ENCODE peak calls at places on chromosomes 2 and 18, in eight cellular contexts. L, R, W, Z, K, P, X and F are unnamed samples.

GRCh38 chr2:232325324-232326273 is 53.0 kb upstream of the ALPP start:
- DNase-seq in L (no peak), R (peak; percentile 39), W (peak; percentile 71), Z (peak; percentile 21), K (no peak), P (peak; percentile 49), X (peak; percentile 42), F (no peak)

GRCh38 chr18:3456686-3457069 is 6.7 kb downstream of the TGIF1 start:
- DNase-seq in L (no peak), R (peak; percentile 83), W (no peak), Z (no peak), K (no peak), P (no peak), X (peak; percentile 89), F (no peak)

GRCh38 chr18:12742453-12742852 is 39.6 kb downstream of the PSMG2 start:
- DNase-seq in L (no peak), R (peak; percentile 32), W (no peak), Z (no peak), K (no peak), P (no peak), X (no peak), F (no peak)

GRCh38 chr2:57205241-57205640 is 841.4 kb upstream of the VRK2 start:
- DNase-seq in L (no peak), R (no peak), W (no peak), Z (no peak), K (no peak), P (no peak), X (no peak), F (no peak)

GRCh38 chr18:24987271-24987932 is 364.6 kb downstream of the ZNF521 start:
- DNase-seq in L (no peak), R (no peak), W (peak; percentile 6), Z (no peak), K (no peak), P (peak; percentile 51), X (no peak), F (no peak)

GRCh38 chr2:181393472-181393871 is 63.7 kb upstream of the ITGA4 start:
- DNase-seq in L (peak; percentile 1), R (peak; percentile 18), W (peak; percentile 26), Z (no peak), K (peak; percentile 45), P (no peak), X (peak; percentile 18), F (peak; percentile 66)

GRCh38 chr2:68255736-68256450 is 3.6 kb upstream of the PPP3R1 start:
- DNase-seq in L (no peak), R (no peak), W (no peak), Z (no peak), K (no peak), P (peak; percentile 62), X (no peak), F (no peak)

GRCh38 chr18:76433788-76434187 is 61.3 kb downstream of the ZNF516 start:
- DNase-seq in L (no peak), R (no peak), W (no peak), Z (no peak), K (no peak), P (no peak), X (no peak), F (no peak)

GRCh38 chr2:169464508-169465386 is 14.5 kb upstream of the BBS5 start:
- DNase-seq in L (no peak), R (no peak), W (no peak), Z (no peak), K (no peak), P (no peak), X (no peak), F (no peak)

GRCh38 chr18:75421656-75422055 is 5.8 kb downstream of the SMIM21 start:
- DNase-seq in L (no peak), R (no peak), W (no peak), Z (no peak), K (no peak), P (no peak), X (no peak), F (no peak)

GRCh38 chr2:136932700-136933099 is 167.4 kb downstream of the THSD7B start:
- DNase-seq in L (no peak), R (peak; percentile 13), W (peak; percentile 49), Z (no peak), K (peak; percentile 8), P (peak; percentile 77), X (peak; percentile 30), F (peak; percentile 5)
- TF ChIP-seq REST in L (no peak), R (no peak), W (no peak), Z (no peak), K (no peak), P (no peak), X (no peak), F (no peak)

GRCh38 chr2:241900251-241901017 is 30.9 kb downstream of the RTP5 start:
- DNase-seq in L (no peak), R (no peak), W (no peak), Z (no peak), K (no peak), P (no peak), X (no peak), F (no peak)

GRCh38 chr2:241901500-241902351 is 32.2 kb downstream of the RTP5 start:
- DNase-seq in L (no peak), R (no peak), W (no peak), Z (no peak), K (no peak), P (peak; percentile 77), X (no peak), F (peak; percentile 3)

GRCh38 chr2:241902357-241902991 is 32.9 kb downstream of the RTP5 start:
- DNase-seq in L (no peak), R (no peak), W (no peak), Z (no peak), K (no peak), P (peak; percentile 61), X (no peak), F (no peak)

GRCh38 chr2:241898681-241899270 is 29.2 kb downstream of the RTP5 start:
- DNase-seq in L (no peak), R (no peak), W (peak; percentile 19), Z (no peak), K (no peak), P (no peak), X (no peak), F (no peak)

GRCh38 chr2:241901018-241901380 is 31.5 kb downstream of the RTP5 start:
- DNase-seq in L (no peak), R (no peak), W (no peak), Z (no peak), K (no peak), P (no peak), X (no peak), F (no peak)
- TF ChIP-seq REST in L (no peak), R (no peak), W (no peak), Z (no peak), K (no peak), P (no peak), X (no peak), F (no peak)

DNA sequence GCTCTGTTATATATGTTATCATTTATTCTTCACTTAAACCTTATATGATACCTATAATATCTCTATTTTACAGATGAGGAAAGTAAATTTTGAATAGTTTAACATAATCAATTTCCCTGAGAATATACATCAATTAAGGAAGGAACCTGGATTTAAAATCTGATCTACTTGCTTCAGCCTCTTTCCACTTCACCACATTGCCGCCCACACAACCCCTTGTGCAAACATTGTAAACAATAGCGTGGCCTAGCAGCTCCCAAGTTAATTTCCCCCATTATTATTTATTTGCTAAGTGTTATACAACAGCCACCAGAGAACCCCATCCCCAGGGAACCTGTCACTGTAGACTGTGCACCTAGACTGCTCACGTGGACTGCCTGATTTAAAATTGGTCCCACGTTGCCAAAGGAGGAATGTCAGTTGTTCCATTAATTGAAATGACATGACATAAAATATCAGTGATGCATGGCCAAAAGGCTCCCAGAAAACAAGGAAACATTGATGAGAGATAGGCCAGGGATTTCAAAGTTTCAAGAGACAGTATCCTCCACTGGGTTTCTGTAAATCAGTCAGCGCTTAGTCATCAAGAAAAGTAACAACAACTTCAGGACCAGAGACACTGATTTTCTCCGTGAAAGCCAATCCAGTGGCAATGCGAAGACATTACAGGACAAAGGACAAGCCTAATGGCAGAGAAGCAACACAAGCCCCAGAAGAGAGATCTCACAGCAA is 41.3 kb downstream of the SCG2 start:
- DNase-seq in L (peak; percentile 88), R (peak; percentile 47), W (no peak), Z (no peak), K (no peak), P (peak; percentile 25), X (no peak), F (no peak)
- TF ChIP-seq REST in L (no peak), R (peak; percentile 52), W (peak; percentile 82), Z (no peak), K (no peak), P (no peak), X (no peak), F (no peak)

GRCh38 chr2:85956647-85957039 is 67.9 kb upstream of the ST3GAL5 start:
- DNase-seq in L (no peak), R (no peak), W (no peak), Z (no peak), K (no peak), P (no peak), X (no peak), F (no peak)
- TF ChIP-seq REST in L (no peak), R (no peak), W (no peak), Z (no peak), K (no peak), P (no peak), X (no peak), F (no peak)